ENCODE peak calls at places on chromosome 11, in four cellular contexts. P is AG20443, N is GM04504, X is M059J. I is an unnamed sample.

GRCh38 chr11:113906038-113906437 is 1.4 kb downstream of the HTR3B start:
- DNase-seq in N (no peak), X (peak), P (no peak), I (no peak)

GRCh38 chr11:81647374-81647773 is 1086.3 kb downstream of the FAM181B start:
- DNase-seq in X (no peak), N (no peak), P (no peak), I (no peak)

GRCh38 chr11:1303196-1303821 is 6.1 kb downstream of the TOLLIP start:
- DNase-seq in X (no peak), P (no peak), N (no peak), I (no peak)

GRCh38 chr11:7612661-7613393 is 60.5 kb downstream of the CYB5R2 start:
- DNase-seq in N (no peak), X (peak), P (no peak), I (no peak)

GRCh38 chr11:8533332-8533731 is 60.7 kb downstream of the STK33 start:
- DNase-seq in X (no peak), P (no peak), N (no peak), I (peak)

GRCh38 chr11:119664063-119664572 is 64.9 kb downstream of the NECTIN1 start:
- DNase-seq in P (no peak), N (no peak), X (no peak), I (no peak)

GRCh38 chr11:898160-898517 is 12.5 kb downstream of the CHID1 start:
- DNase-seq in X (peak), P (peak), N (no peak), I (no peak)

GRCh38 chr11:120646206-120646605 is 134.7 kb downstream of the GRIK4 start:
- DNase-seq in P (no peak), X (no peak), N (no peak), I (no peak)

GRCh38 chr11:46710821-46711269 is 8.2 kb upstream of the F2 start:
- DNase-seq in P (peak), X (peak), N (peak), I (peak)

GRCh38 chr11:40280161-40281054 is 1179.0 kb downstream of the LRRC4C start:
- DNase-seq in N (no peak), P (no peak), X (peak), I (no peak)

GRCh38 chr11:6608726-6609501 is 3.1 kb downstream of the TAF10 start:
- DNase-seq in N (no peak), P (no peak), X (no peak), I (no peak)

GRCh38 chr11:41281131-41281742 is 178.2 kb downstream of the LRRC4C start:
- DNase-seq in P (no peak), N (peak), X (peak), I (peak)

GRCh38 chr11:12680246-12680939 is 6.2 kb downstream of the TEAD1 start:
- DNase-seq in N (peak), X (peak), P (peak), I (peak)

GRCh38 chr11:19577849-19578619 is 134.6 kb upstream of the NAV2 start:
- DNase-seq in P (peak), X (peak), N (peak), I (peak)